ENCODE peak calls at places on chromosomes 11 and 22, in seven cellular contexts. C is epithelial cell of esophagus, X is A549, S is coronary artery, I is HCT116, N is kidney epithelial cell, V is psoas muscle. W is an unnamed sample.

GRCh38 chr11:123408619-123409455 is 21.2 kb upstream of the GRAMD1B start:
- DNase-seq in I (no peak), S (no peak), X (no peak), N (no peak), V (no peak), C (no peak), W (no peak)

GRCh38 chr11:111438168-111438567 is 59.1 kb upstream of the POU2AF1 start:
- DNase-seq in N (no peak), S (no peak), X (no peak), C (no peak), V (no peak), I (no peak), W (no peak)

GRCh38 chr11:36361901-36362391 is 65.9 kb downstream of the PRR5L start:
- DNase-seq in V (no peak), N (peak; percentile 92), I (no peak), S (no peak), X (peak; percentile 65), C (peak; percentile 94), W (peak; percentile 78)

GRCh38 chr11:6022954-6023353 is 7.6 kb downstream of the OR56A1 start:
- DNase-seq in S (no peak), V (no peak), I (peak; percentile 33), N (no peak), X (peak; percentile 57), C (peak; percentile 64), W (peak; percentile 4)

GRCh38 chr11:117509543-117509942 is 181.9 kb downstream of the CEP164 start:
- DNase-seq in I (no peak), N (no peak), S (no peak), C (no peak), V (no peak), X (no peak), W (no peak)

GRCh38 chr11:4848908-4849307 is at the start of gene OR51S1:
- DNase-seq in I (no peak), S (no peak), C (no peak), V (no peak), X (no peak), N (no peak), W (no peak)

GRCh38 chr11:116422976-116423375 is 349.8 kb downstream of the BUD13 start:
- DNase-seq in N (no peak), X (no peak), I (no peak), C (no peak), V (no peak), S (no peak), W (no peak)

GRCh38 chr11:116535120-116535519 is 237.7 kb downstream of the BUD13 start:
- DNase-seq in V (no peak), N (no peak), X (no peak), I (no peak), C (no peak), S (peak; percentile 26), W (no peak)

GRCh38 chr11:45930031-45930794 is 7.8 kb downstream of the LARGE2 start:
- DNase-seq in X (no peak), N (no peak), C (peak; percentile 59), I (no peak), S (peak; percentile 62), V (no peak), W (no peak)

GRCh38 chr22:19610518-19611253 is 86.5 kb upstream of the CLDN5 start:
- DNase-seq in X (no peak), N (no peak), V (no peak), S (no peak), C (no peak), I (no peak), W (no peak)

GRCh38 chr11:127000991-127001390 is 421 bp upstream of the KIRREL3 start:
- DNase-seq in X (no peak), V (no peak), I (no peak), S (no peak), C (no peak), N (no peak), W (no peak)
- H3K4me3 ChIP-seq in X (peak overlapping the region; percentile 64), V (peak overlapping the region; percentile 44), I (no peak overlapping the region), S (peak overlapping the region; percentile 65), C (no peak overlapping the region), N (peak overlapping the region; percentile 66), W (peak overlapping the region; percentile 63)

DNA sequence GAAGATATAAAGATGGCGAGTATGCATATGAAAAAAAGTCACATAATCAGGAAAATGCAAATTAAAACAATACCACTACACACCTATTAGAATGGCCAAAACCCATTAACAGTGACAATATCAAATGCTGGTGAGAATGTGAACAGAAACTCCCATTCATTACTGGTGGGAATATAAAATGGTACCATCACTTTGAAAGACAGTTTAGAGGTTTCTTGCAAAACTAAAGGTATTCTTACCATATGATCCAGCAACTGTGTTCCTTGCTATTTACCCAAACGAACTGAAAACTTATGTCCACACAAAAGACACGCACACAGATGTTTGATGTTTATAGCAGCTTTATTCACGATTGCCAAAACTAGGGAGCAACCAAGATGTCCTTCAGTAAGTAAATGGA is 7.4 kb downstream of the PICALM start:
- DNase-seq in X (no peak), V (no peak), C (no peak), N (no peak), S (no peak), I (no peak), W (no peak)
- H3K4me3 ChIP-seq in X (no peak overlapping the region), V (no peak overlapping the region), C (no peak overlapping the region), N (no peak overlapping the region), S (no peak overlapping the region), I (no peak overlapping the region), W (no peak overlapping the region)

GRCh38 chr11:77092382-77092781 is 10.3 kb upstream of the OMP start:
- DNase-seq in S (no peak), V (no peak), I (no peak), N (no peak), X (no peak), C (no peak), W (no peak)

GRCh38 chr11:77091146-77091940 is 11.3 kb upstream of the OMP start:
- DNase-seq in N (no peak), C (peak; percentile 83), V (peak; percentile 80), S (no peak), I (peak; percentile 68), X (peak; percentile 85), W (no peak)

GRCh38 chr11:77094841-77095365 is 7.7 kb upstream of the OMP start:
- DNase-seq in S (no peak), I (no peak), X (no peak), C (no peak), V (no peak), N (no peak), W (no peak)

GRCh38 chr11:77093987-77094840 is 8.4 kb upstream of the OMP start:
- DNase-seq in C (no peak), S (no peak), N (no peak), X (no peak), V (peak; percentile 9), I (no peak), W (no peak)

GRCh38 chr11:77093056-77093891 is 9.4 kb upstream of the OMP start:
- DNase-seq in X (no peak), C (no peak), N (no peak), I (no peak), S (no peak), V (no peak), W (no peak)
- H3K4me3 ChIP-seq in X (no peak overlapping the region), C (no peak overlapping the region), N (no peak overlapping the region), I (no peak overlapping the region), S (no peak overlapping the region), V (no peak overlapping the region), W (no peak overlapping the region)

GRCh38 chr11:33559567-33559966 is 141.1 kb downstream of the C11orf91 start:
- DNase-seq in S (no peak), V (no peak), N (no peak), C (no peak), X (no peak), I (no peak), W (no peak)
- H3K4me3 ChIP-seq in S (no peak overlapping the region), V (no peak overlapping the region), N (no peak overlapping the region), C (no peak overlapping the region), X (no peak overlapping the region), I (no peak overlapping the region), W (no peak overlapping the region)

DNA sequence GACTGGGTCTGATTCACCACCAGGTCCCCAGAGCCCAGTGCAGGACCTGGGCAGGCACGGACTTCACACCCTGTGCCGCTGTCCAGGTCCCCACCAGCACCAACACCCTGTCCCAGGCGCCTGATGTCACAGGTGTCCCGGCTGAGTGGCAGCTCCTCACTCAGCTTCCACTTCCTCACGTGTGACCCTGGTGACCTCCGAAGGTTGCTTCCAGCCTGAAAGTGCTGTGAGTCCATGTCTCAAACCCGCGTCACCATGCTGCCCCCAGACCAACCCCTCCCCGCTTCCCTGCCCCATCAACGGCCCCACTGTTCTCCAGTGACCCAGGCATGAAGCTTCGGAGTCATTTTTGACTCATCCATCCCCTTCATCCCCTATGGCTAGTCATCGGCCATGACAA is 25.7 kb upstream of the PICK1 start:
- DNase-seq in C (no peak), X (no peak), I (no peak), S (no peak), N (no peak), V (no peak), W (no peak)
- H3K4me3 ChIP-seq in C (no peak overlapping the region), X (no peak overlapping the region), I (no peak overlapping the region), S (no peak overlapping the region), N (no peak overlapping the region), V (no peak overlapping the region), W (no peak overlapping the region)

GRCh38 chr11:72723508-72723907 is 28.7 kb downstream of the ARAP1 start:
- DNase-seq in V (no peak), C (peak; percentile 61), N (no peak), S (no peak), I (no peak), X (no peak), W (no peak)
- H3K4me3 ChIP-seq in V (no peak overlapping the region), C (no peak overlapping the region), N (no peak overlapping the region), S (no peak overlapping the region), I (no peak overlapping the region), X (no peak overlapping the region), W (no peak overlapping the region)

GRCh38 chr11:30360741-30361140 is 37.8 kb downstream of the ARL14EP start:
- DNase-seq in X (no peak), C (peak; percentile 83), N (no peak), V (no peak), S (no peak), I (no peak), W (no peak)

GRCh38 chr11:30368394-30368793 is 45.5 kb downstream of the ARL14EP start:
- DNase-seq in C (no peak), V (no peak), S (no peak), N (no peak), X (no peak), I (no peak), W (no peak)

GRCh38 chr11:30364139-30364875 is 41.4 kb downstream of the ARL14EP start:
- DNase-seq in V (no peak), I (no peak), C (no peak), N (no peak), S (no peak), X (no peak), W (no peak)

GRCh38 chr11:30370164-30370563 is 47.3 kb downstream of the ARL14EP start:
- DNase-seq in X (no peak), V (no peak), N (no peak), C (no peak), S (no peak), I (no peak), W (no peak)

DNA sequence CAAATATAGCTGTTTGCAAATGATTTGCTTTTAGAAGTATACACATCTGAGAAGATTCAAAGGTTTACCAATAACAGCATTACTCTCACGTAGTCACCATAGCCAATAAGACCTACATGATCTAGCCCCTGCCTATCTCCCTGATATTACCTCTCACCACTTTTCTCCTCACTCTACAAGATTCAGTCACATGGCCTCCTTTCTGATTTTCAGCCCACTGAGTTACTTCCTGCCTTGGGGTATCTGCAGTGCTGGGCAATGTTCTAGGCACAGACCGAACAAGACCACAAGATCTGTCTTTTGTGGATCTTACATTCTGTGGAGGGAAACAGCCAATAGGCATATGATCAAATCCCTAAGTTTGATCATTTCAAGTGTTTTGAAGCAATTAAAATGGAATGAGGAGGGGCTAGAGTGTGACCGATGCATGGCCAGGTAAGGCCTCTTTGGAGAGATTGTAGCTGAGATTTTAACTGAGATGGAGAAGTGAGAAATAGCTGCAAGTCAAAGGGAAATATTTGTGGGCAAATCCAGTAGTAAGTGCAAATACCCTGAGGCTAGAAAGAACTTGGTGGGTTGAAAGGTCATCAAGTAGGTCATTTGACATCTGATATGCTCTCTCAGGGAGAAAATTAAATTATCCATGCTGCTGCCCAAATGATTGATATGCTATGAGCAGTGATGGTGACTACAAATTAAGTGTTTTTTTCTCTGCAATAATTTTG is 43.1 kb downstream of the ARL14EP start:
- DNase-seq in C (no peak), V (no peak), S (no peak), I (no peak), X (no peak), N (no peak), W (no peak)
- H3K4me3 ChIP-seq in C (no peak overlapping the region), V (no peak overlapping the region), S (no peak overlapping the region), I (no peak overlapping the region), X (no peak overlapping the region), N (no peak overlapping the region), W (no peak overlapping the region)

W was measured in skeletal muscle cell.